ENCODE peak calls at places on chromosomes 13 and 19, in nine cellular contexts. One of them, this sample, is unnamed.

GRCh38 chr19:12995596-12996541 is 594 bp downstream of the NFIX start:
- DNase-seq in AG09309: no peak
- DNase-seq in IMR-90: peak
- DNase-seq in fibroblast of mammary gland: no peak
- DNase-seq in nephron progenitor cell: no peak
- DNase-seq in AG10803: peak
- DNase-seq in lower leg skin: no peak
- DNase-seq in CD4-positive, alpha-beta T cell: no peak
- DNase-seq in Panc1: no peak
- DNase-seq in this sample: no peak

GRCh38 chr19:45424191-45425058 is 708 bp upstream of the ERCC1 start:
- DNase-seq in AG10803: peak
- DNase-seq in nephron progenitor cell: peak
- DNase-seq in IMR-90: peak
- DNase-seq in CD4-positive, alpha-beta T cell: no peak
- DNase-seq in fibroblast of mammary gland: peak
- DNase-seq in Panc1: no peak
- DNase-seq in lower leg skin: peak
- DNase-seq in AG09309: peak
- DNase-seq in this sample: peak

GRCh38 chr13:43799191-43799590 is 12.4 kb upstream of the ENOX1 start:
- DNase-seq in AG10803: no peak
- DNase-seq in AG09309: no peak
- DNase-seq in fibroblast of mammary gland: no peak
- DNase-seq in CD4-positive, alpha-beta T cell: no peak
- DNase-seq in IMR-90: peak
- DNase-seq in nephron progenitor cell: no peak
- DNase-seq in Panc1: no peak
- DNase-seq in lower leg skin: no peak
- DNase-seq in this sample: no peak

GRCh38 chr19:610801-611505 is 21.3 kb downstream of the HCN2 start:
- DNase-seq in AG09309: no peak
- DNase-seq in fibroblast of mammary gland: peak
- DNase-seq in lower leg skin: no peak
- DNase-seq in CD4-positive, alpha-beta T cell: peak
- DNase-seq in Panc1: no peak
- DNase-seq in AG10803: peak
- DNase-seq in nephron progenitor cell: peak
- DNase-seq in IMR-90: peak
- DNase-seq in this sample: no peak

GRCh38 chr13:51549050-51549449 is 35.2 kb upstream of the WDFY2 start:
- DNase-seq in nephron progenitor cell: no peak
- DNase-seq in lower leg skin: no peak
- DNase-seq in AG09309: no peak
- DNase-seq in fibroblast of mammary gland: no peak
- DNase-seq in AG10803: no peak
- DNase-seq in Panc1: no peak
- DNase-seq in IMR-90: no peak
- DNase-seq in CD4-positive, alpha-beta T cell: no peak
- DNase-seq in this sample: no peak

GRCh38 chr13:42990991-42991891 is 800 bp downstream of the EPSTI1 start:
- DNase-seq in Panc1: no peak
- DNase-seq in CD4-positive, alpha-beta T cell: no peak
- DNase-seq in nephron progenitor cell: no peak
- DNase-seq in lower leg skin: no peak
- DNase-seq in AG09309: no peak
- DNase-seq in fibroblast of mammary gland: no peak
- DNase-seq in IMR-90: no peak
- DNase-seq in AG10803: no peak
- DNase-seq in this sample: no peak

GRCh38 chr19:14135355-14135754 is 1.0 kb downstream of the ASF1B start:
- DNase-seq in fibroblast of mammary gland: no peak
- DNase-seq in AG09309: no peak
- DNase-seq in AG10803: no peak
- DNase-seq in nephron progenitor cell: no peak
- DNase-seq in IMR-90: no peak
- DNase-seq in Panc1: no peak
- DNase-seq in CD4-positive, alpha-beta T cell: no peak
- DNase-seq in lower leg skin: no peak
- DNase-seq in this sample: no peak

GRCh38 chr13:73900591-73900990 is 233.6 kb downstream of the KLF12 start:
- DNase-seq in Panc1: no peak
- DNase-seq in fibroblast of mammary gland: no peak
- DNase-seq in CD4-positive, alpha-beta T cell: no peak
- DNase-seq in lower leg skin: no peak
- DNase-seq in IMR-90: no peak
- DNase-seq in AG10803: peak
- DNase-seq in AG09309: no peak
- DNase-seq in nephron progenitor cell: no peak
- DNase-seq in this sample: no peak

GRCh38 chr13:27455331-27455855 is 5.0 kb upstream of the MTIF3 start:
- DNase-seq in AG09309: no peak
- DNase-seq in lower leg skin: no peak
- DNase-seq in nephron progenitor cell: no peak
- DNase-seq in Panc1: no peak
- DNase-seq in IMR-90: no peak
- DNase-seq in CD4-positive, alpha-beta T cell: no peak
- DNase-seq in AG10803: no peak
- DNase-seq in fibroblast of mammary gland: no peak
- DNase-seq in this sample: no peak

GRCh38 chr13:69213331-69213850 is 894.2 kb upstream of the ATXN8OS start:
- DNase-seq in fibroblast of mammary gland: no peak
- DNase-seq in IMR-90: no peak
- DNase-seq in CD4-positive, alpha-beta T cell: no peak
- DNase-seq in AG10803: no peak
- DNase-seq in AG09309: no peak
- DNase-seq in nephron progenitor cell: no peak
- DNase-seq in lower leg skin: no peak
- DNase-seq in Panc1: no peak
- DNase-seq in this sample: no peak

GRCh38 chr19:45591638-45592005 is 7.0 kb upstream of the OPA3 start:
- DNase-seq in Panc1: no peak
- DNase-seq in lower leg skin: no peak
- DNase-seq in nephron progenitor cell: no peak
- DNase-seq in IMR-90: no peak
- DNase-seq in CD4-positive, alpha-beta T cell: no peak
- DNase-seq in AG10803: no peak
- DNase-seq in AG09309: no peak
- DNase-seq in fibroblast of mammary gland: no peak
- DNase-seq in this sample: no peak

GRCh38 chr13:38803566-38803965 is 116.7 kb downstream of the FREM2 start:
- DNase-seq in lower leg skin: no peak
- DNase-seq in IMR-90: no peak
- DNase-seq in nephron progenitor cell: no peak
- DNase-seq in Panc1: no peak
- DNase-seq in AG09309: no peak
- DNase-seq in CD4-positive, alpha-beta T cell: no peak
- DNase-seq in AG10803: no peak
- DNase-seq in fibroblast of mammary gland: no peak
- DNase-seq in this sample: no peak

GRCh38 chr19:45576682-45577081 is 7.9 kb downstream of the OPA3 start:
- DNase-seq in Panc1: no peak
- DNase-seq in IMR-90: no peak
- DNase-seq in nephron progenitor cell: no peak
- DNase-seq in AG10803: no peak
- DNase-seq in AG09309: no peak
- DNase-seq in fibroblast of mammary gland: no peak
- DNase-seq in lower leg skin: no peak
- DNase-seq in CD4-positive, alpha-beta T cell: no peak
- DNase-seq in this sample: no peak

GRCh38 chr13:100983111-100983510 is 308.5 kb upstream of the TMTC4 start:
- DNase-seq in CD4-positive, alpha-beta T cell: no peak
- DNase-seq in nephron progenitor cell: no peak
- DNase-seq in AG10803: no peak
- DNase-seq in lower leg skin: no peak
- DNase-seq in Panc1: no peak
- DNase-seq in AG09309: no peak
- DNase-seq in IMR-90: no peak
- DNase-seq in fibroblast of mammary gland: peak
- DNase-seq in this sample: no peak

GRCh38 chr13:103188688-103189326 is 122.6 kb upstream of the SLC10A2 start:
- DNase-seq in lower leg skin: no peak
- DNase-seq in nephron progenitor cell: no peak
- DNase-seq in CD4-positive, alpha-beta T cell: no peak
- DNase-seq in AG10803: no peak
- DNase-seq in Panc1: no peak
- DNase-seq in AG09309: no peak
- DNase-seq in fibroblast of mammary gland: peak
- DNase-seq in IMR-90: no peak
- DNase-seq in this sample: no peak

GRCh38 chr13:110347088-110347487 is 40.0 kb downstream of the COL4A2 start:
- DNase-seq in AG10803: no peak
- DNase-seq in IMR-90: no peak
- DNase-seq in nephron progenitor cell: no peak
- DNase-seq in CD4-positive, alpha-beta T cell: no peak
- DNase-seq in fibroblast of mammary gland: no peak
- DNase-seq in AG09309: no peak
- DNase-seq in lower leg skin: no peak
- DNase-seq in Panc1: no peak
- DNase-seq in this sample: no peak

DNA sequence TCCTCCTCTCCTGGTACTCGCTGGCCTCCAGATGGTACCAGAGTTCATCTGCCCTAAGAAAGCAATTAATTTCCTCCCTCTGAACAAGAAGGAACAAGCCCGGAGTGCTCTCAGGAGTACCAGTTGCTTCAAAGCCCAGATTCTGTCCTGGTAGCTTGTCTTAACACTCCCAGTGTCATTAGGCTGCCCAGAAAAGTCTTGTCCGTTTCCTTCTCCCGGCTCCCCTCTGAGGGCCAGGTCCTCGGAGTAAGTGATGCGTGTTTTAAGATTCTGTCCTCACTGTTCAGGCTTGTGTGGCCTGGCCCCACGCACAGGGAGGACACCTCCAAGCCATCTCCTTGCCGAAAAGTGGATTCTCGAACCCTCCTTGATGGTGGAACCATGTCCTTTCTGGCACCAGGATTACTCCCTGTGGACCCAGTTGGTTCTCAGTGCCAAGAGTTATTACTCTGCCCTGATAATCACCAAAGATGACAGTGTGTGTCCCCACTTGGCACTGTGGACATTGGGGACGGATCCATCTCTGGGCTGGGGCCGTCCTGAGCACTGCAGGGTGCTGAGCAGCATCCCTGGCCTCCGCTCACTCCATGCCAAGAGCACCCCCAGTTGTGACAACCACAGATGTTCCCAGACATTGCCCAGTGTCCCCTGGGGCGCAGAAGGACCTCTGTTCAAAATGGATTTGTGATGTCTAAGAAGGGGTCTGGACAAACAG is 52.5 kb downstream of the RFX2 start:
- DNase-seq in AG09309: no peak
- DNase-seq in Panc1: no peak
- DNase-seq in AG10803: no peak
- DNase-seq in IMR-90: no peak
- DNase-seq in CD4-positive, alpha-beta T cell: no peak
- DNase-seq in fibroblast of mammary gland: no peak
- DNase-seq in lower leg skin: no peak
- DNase-seq in nephron progenitor cell: no peak
- DNase-seq in this sample: no peak
- TF ChIP-seq CTCF in AG09309: no peak
- TF ChIP-seq CTCF in Panc1: no peak
- TF ChIP-seq CTCF in AG10803: peak
- TF ChIP-seq CTCF in IMR-90: no peak
- TF ChIP-seq CTCF in CD4-positive, alpha-beta T cell: no peak
- TF ChIP-seq CTCF in fibroblast of mammary gland: no peak
- TF ChIP-seq CTCF in lower leg skin: no peak
- TF ChIP-seq CTCF in nephron progenitor cell: no peak
- TF ChIP-seq CTCF in this sample: no peak

DNA sequence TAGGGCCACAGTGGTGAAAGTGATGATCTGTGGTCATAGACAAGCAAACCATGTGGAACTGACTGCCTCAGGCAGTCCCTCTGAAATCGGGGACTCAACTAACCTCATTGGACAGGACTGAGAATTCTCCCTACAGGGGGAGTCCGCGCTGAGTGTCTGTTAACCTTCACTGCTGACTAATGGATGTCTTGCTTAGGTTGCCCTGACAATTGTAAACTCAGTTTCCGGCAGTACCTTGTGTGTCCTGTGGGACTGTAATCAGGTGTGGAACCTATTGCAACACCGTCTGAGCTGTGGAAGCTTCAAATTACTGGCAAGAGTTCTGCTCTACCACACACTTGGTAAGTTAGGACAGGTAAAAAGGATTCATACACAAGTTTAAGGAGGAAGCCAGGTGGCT is 21.8 kb downstream of the ZNF77 start:
- DNase-seq in AG10803: no peak
- DNase-seq in fibroblast of mammary gland: no peak
- DNase-seq in CD4-positive, alpha-beta T cell: no peak
- DNase-seq in AG09309: no peak
- DNase-seq in lower leg skin: no peak
- DNase-seq in IMR-90: peak
- DNase-seq in Panc1: no peak
- DNase-seq in nephron progenitor cell: no peak
- DNase-seq in this sample: no peak
- TF ChIP-seq CTCF in AG10803: no peak
- TF ChIP-seq CTCF in fibroblast of mammary gland: no peak
- TF ChIP-seq CTCF in CD4-positive, alpha-beta T cell: no peak
- TF ChIP-seq CTCF in AG09309: no peak
- TF ChIP-seq CTCF in lower leg skin: no peak
- TF ChIP-seq CTCF in IMR-90: no peak
- TF ChIP-seq CTCF in Panc1: no peak
- TF ChIP-seq CTCF in nephron progenitor cell: no peak
- TF ChIP-seq CTCF in this sample: peak

GRCh38 chr19:16801599-16801998 is 27.6 kb upstream of the SIN3B start:
- DNase-seq in AG09309: peak
- DNase-seq in IMR-90: peak
- DNase-seq in CD4-positive, alpha-beta T cell: no peak
- DNase-seq in lower leg skin: no peak
- DNase-seq in AG10803: peak
- DNase-seq in nephron progenitor cell: peak
- DNase-seq in Panc1: no peak
- DNase-seq in fibroblast of mammary gland: peak
- DNase-seq in this sample: no peak
- TF ChIP-seq CTCF in AG09309: no peak
- TF ChIP-seq CTCF in IMR-90: no peak
- TF ChIP-seq CTCF in CD4-positive, alpha-beta T cell: no peak
- TF ChIP-seq CTCF in lower leg skin: no peak
- TF ChIP-seq CTCF in AG10803: no peak
- TF ChIP-seq CTCF in nephron progenitor cell: no peak
- TF ChIP-seq CTCF in Panc1: no peak
- TF ChIP-seq CTCF in fibroblast of mammary gland: no peak
- TF ChIP-seq CTCF in this sample: no peak

DNA sequence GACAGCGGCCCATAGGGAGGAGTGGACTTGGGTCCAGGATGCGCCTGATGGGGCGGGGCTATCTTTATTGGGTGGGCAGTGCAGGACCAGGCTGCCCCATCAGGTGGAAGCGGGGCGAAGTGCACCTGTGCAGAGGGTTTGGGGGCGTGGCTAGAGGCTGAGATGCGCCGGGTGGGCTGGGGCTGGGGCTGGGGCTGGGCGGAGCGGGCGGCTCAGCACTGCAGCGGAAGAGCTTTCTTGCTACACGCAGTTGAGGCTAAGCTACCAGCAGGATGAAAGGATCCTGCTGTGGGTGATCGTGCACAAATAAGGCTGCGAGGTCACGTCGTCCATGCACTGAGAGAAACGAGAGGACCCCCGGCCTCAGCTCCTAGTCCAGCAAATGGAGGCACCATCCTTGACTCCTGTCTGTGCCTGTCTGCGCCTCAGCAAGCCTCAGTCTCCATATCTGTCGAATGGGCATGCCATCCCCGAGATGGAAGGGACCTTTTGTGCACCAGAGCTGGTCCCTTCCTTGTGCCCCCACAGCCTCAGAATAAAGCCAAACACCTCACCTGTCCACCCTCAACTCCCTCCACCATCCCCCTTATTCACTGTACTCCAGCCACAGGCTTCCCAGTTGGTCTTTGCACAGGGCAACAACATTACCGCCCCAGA is 20.9 kb upstream of the HOMER3 start:
- DNase-seq in fibroblast of mammary gland: no peak
- DNase-seq in CD4-positive, alpha-beta T cell: no peak
- DNase-seq in nephron progenitor cell: peak
- DNase-seq in lower leg skin: no peak
- DNase-seq in AG09309: no peak
- DNase-seq in AG10803: no peak
- DNase-seq in Panc1: no peak
- DNase-seq in IMR-90: no peak
- DNase-seq in this sample: no peak
- TF ChIP-seq CTCF in fibroblast of mammary gland: no peak
- TF ChIP-seq CTCF in CD4-positive, alpha-beta T cell: no peak
- TF ChIP-seq CTCF in nephron progenitor cell: no peak
- TF ChIP-seq CTCF in lower leg skin: no peak
- TF ChIP-seq CTCF in AG09309: no peak
- TF ChIP-seq CTCF in AG10803: no peak
- TF ChIP-seq CTCF in Panc1: no peak
- TF ChIP-seq CTCF in IMR-90: no peak
- TF ChIP-seq CTCF in this sample: no peak